ENCODE peak calls at places on chromosome 11, in five cellular contexts. N is H1, D is K562, F is HepG2, Y is GM12878. J is an unnamed sample.

GRCh38 chr11:72606362-72607100 is 67.7 kb downstream of the PDE2A start:
- DNase-seq in Y (no peak), D (no peak), N (no peak), F (no peak), J (no peak)

GRCh38 chr11:130666781-130667251 is 218.4 kb downstream of the ADAMTS15 start:
- DNase-seq in N (no peak), D (no peak), F (no peak), Y (no peak), J (no peak)

GRCh38 chr11:128767518-128767917 is 73.6 kb downstream of the FLI1 start:
- DNase-seq in F (no peak), Y (no peak), D (no peak), N (no peak), J (no peak)

GRCh38 chr11:68890490-68891231 is 13.0 kb downstream of the MRPL21 start:
- DNase-seq in Y (no peak), F (no peak), D (no peak), N (no peak), J (no peak)

GRCh38 chr11:28938091-28938490 is 829.9 kb downstream of the METTL15 start:
- DNase-seq in F (no peak), Y (no peak), N (no peak), D (no peak), J (no peak)

GRCh38 chr11:33869511-33870422 is 22.1 kb downstream of the LMO2 start:
- DNase-seq in Y (no peak), N (peak; percentile 73), D (peak; percentile 68), F (no peak), J (peak; percentile 43)

GRCh38 chr11:32610926-32611325 is 27.3 kb downstream of the EIF3M start:
- DNase-seq in D (no peak), Y (no peak), N (no peak), F (no peak), J (no peak)

GRCh38 chr11:4891996-4892640 is 10.4 kb downstream of the OR51T1 start:
- DNase-seq in N (no peak), D (peak; percentile 22), F (no peak), Y (no peak), J (no peak)

GRCh38 chr11:17277024-17277584 is 565 bp downstream of the NUCB2 start:
- DNase-seq in N (no peak), D (no peak), Y (no peak), F (no peak), J (no peak)

GRCh38 chr11:100963375-100963774 is 166.2 kb downstream of the PGR start:
- DNase-seq in Y (no peak), N (no peak), D (no peak), F (no peak), J (no peak)

GRCh38 chr11:33984682-33985389 is 66.7 kb upstream of the CAPRIN1 start:
- DNase-seq in D (peak; percentile 48), N (no peak), Y (no peak), F (no peak), J (no peak)

GRCh38 chr11:93668171-93668570 is 6.7 kb downstream of the CEP295 start:
- DNase-seq in D (no peak), F (no peak), Y (no peak), N (no peak), J (no peak)

GRCh38 chr11:123166095-123166559 is 28.9 kb downstream of the CLMP start:
- DNase-seq in Y (no peak), D (peak; percentile 18), N (peak; percentile 88), F (no peak), J (peak; percentile 80)

GRCh38 chr11:48019230-48019584 is 38.8 kb downstream of the PTPRJ start:
- DNase-seq in N (no peak), F (no peak), D (no peak), Y (no peak), J (no peak)

GRCh38 chr11:80007616-80008015 is 566.8 kb upstream of the TENM4 start:
- DNase-seq in N (no peak), Y (no peak), F (no peak), D (no peak), J (no peak)

GRCh38 chr11:78811622-78812021 is 237.0 kb upstream of the NARS2 start:
- DNase-seq in N (no peak), Y (no peak), F (no peak), D (no peak), J (no peak)

GRCh38 chr11:123386746-123387510 is 43.1 kb upstream of the GRAMD1B start:
- DNase-seq in N (no peak), Y (no peak), F (no peak), D (no peak), J (no peak)

GRCh38 chr11:9922806-9923205 is 258.9 kb downstream of the SWAP70 start:
- DNase-seq in F (no peak), Y (no peak), D (no peak), N (peak; percentile 57), J (peak; percentile 47)

GRCh38 chr11:94558932-94559331 is 8.2 kb upstream of the PIWIL4 start:
- DNase-seq in Y (no peak), D (no peak), N (no peak), F (no peak), J (no peak)

GRCh38 chr11:47105974-47106373 is 70.7 kb downstream of the ARFGAP2 start:
- DNase-seq in F (no peak), N (no peak), Y (no peak), D (no peak), J (no peak)

GRCh38 chr11:85385561-85385960 is 241.6 kb downstream of the DLG2 start:
- DNase-seq in D (no peak), F (no peak), N (no peak), Y (no peak), J (no peak)

GRCh38 chr11:83219095-83219494 is 25.6 kb downstream of the ANKRD42 start:
- DNase-seq in N (peak; percentile 55), D (no peak), Y (no peak), F (peak; percentile 22), J (peak; percentile 36)

GRCh38 chr11:120316880-120317688 is 8.0 kb upstream of the TLCD5 start:
- DNase-seq in N (no peak), F (no peak), D (no peak), Y (no peak), J (peak; percentile 42)

GRCh38 chr11:103735497-103736032 is 300.9 kb upstream of the DDI1 start:
- DNase-seq in Y (no peak), N (no peak), D (no peak), F (no peak), J (no peak)

GRCh38 chr11:76248210-76248609 is 41.9 kb upstream of the WNT11 start:
- DNase-seq in Y (no peak), D (peak; percentile 61), N (peak; percentile 59), F (no peak), J (peak; percentile 52)
- TF ChIP-seq SP1 in Y (no peak), D (no peak), N (no peak), F (no peak), J (no peak)

GRCh38 chr11:15969701-15970329 is 386.5 kb downstream of the SOX6 start:
- DNase-seq in Y (peak; percentile 35), N (no peak), D (no peak), F (no peak), J (no peak)

GRCh38 chr11:15975742-15976141 is 380.6 kb downstream of the SOX6 start:
- DNase-seq in Y (no peak), N (no peak), F (no peak), D (no peak), J (no peak)

GRCh38 chr11:15971215-15971546 is 385.2 kb downstream of the SOX6 start:
- DNase-seq in N (no peak), F (no peak), Y (no peak), D (no peak), J (no peak)

GRCh38 chr11:15970506-15971214 is 385.7 kb downstream of the SOX6 start:
- DNase-seq in D (peak; percentile 16), N (no peak), F (no peak), Y (no peak), J (no peak)

GRCh38 chr11:15972838-15973237 is 383.5 kb downstream of the SOX6 start:
- DNase-seq in Y (no peak), F (no peak), D (no peak), N (no peak), J (peak; percentile 33)
- TF ChIP-seq CREB1 in Y (no peak), F (no peak), D (no peak), N (no peak), J (no peak)

DNA sequence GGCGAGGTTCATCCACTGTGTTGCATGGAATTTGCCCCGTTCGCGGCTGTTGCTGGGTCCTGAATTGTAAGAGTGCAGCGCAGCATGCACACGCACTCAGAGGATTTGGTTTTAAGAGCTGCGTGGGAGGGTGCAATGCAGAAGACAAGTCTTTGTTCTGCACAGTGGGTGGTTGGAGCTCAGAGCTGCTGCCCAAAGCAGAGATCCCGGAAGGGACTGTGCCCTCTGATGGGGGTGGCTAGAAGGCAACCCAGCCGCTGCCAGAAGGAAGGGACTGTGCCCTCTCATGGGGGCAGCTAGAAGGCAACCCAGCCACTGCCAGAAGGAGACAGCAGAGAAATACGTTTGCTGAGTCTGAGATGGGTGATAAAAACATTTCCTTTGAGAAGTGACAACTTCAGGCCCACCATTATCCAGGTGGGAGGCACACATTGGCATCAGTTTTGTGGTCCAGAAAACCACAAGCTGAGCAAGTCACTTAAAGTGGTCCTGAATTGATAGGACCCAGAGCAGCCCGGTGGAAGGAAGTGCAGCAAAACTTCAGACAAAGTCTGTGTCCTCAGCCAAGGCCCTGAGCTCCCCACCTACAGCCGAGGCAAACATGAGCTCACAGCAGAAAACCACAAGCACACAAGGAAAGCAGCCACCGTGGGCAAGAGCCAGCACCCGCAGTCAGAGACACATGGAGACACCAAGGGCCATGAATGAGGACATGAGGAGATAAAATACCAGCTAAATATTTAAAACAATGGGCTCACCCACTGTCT is 4.2 kb downstream of the KRTAP5-6 start:
- DNase-seq in F (no peak), D (no peak), Y (no peak), N (no peak), J (no peak)
- TF ChIP-seq SP1 in F (no peak), D (no peak), Y (no peak), N (no peak), J (no peak)

DNA sequence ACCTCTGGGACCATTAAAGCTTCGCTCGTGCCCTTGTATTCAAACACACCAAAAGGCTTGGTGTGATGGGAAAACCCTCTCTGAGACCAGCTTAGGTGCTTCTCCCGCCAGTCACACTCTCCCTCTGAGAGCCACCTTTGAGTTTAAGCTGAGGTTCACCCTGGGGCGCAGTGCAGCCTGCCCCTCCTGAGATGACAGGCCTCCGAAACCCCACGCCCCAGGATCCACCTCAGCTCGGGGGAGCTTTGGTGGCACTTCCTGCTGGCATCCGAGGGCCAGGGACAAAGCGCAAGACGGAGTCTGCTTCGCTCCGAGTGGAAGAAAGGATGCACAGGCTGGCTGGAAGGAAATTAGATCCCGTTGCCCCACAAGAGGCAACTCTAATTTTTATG is 134.5 kb downstream of the CEP164 start:
- DNase-seq in N (no peak), D (no peak), Y (no peak), F (no peak), J (no peak)
- TF ChIP-seq CREB1 in N (no peak), D (no peak), Y (no peak), F (no peak), J (no peak)

GRCh38 chr11:911031-911889 is 650 bp upstream of the CHID1 start:
- DNase-seq in F (no peak), Y (no peak), D (peak; percentile 55), N (no peak), J (peak; percentile 68)
- TF ChIP-seq SP1 in F (no peak), Y (no peak), D (no peak), N (no peak), J (no peak)

DNA sequence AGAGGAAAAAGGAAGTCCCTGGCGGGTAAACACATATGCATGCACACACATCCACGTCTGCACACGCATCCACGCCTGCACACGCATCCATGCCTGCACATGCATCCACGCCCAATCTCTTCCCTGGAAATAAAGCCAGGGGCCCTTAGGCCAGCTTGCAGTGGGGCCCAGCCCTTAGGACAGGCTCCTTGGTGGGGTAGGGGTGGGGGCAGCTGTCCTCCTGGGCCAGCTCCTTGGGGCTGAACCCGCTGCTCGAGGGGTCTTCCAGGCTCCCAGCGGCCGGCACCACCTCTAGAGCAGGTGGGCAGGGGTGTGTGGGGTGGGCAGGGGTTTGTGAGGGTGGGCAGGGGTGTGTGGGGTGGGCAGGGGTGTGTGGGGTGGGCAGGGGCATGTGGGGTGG is 1.9 kb downstream of the C11orf21 start:
- DNase-seq in Y (no peak), F (no peak), D (no peak), N (no peak), J (no peak)
- TF ChIP-seq CREB1 in Y (no peak), F (no peak), D (no peak), N (no peak), J (no peak)

J was measured in WTC11.